ENCODE peak calls at places on chromosomes 11 and 22, in seven cellular contexts. N is amygdala, K is AG10803, U is GM13977, H is Peyer's patch, B is lower leg skin, M is cardiac fibroblast. E is an unnamed sample.

GRCh38 chr11:13053255-13053917 is 44.3 kb downstream of the RASSF10 start:
- DNase-seq in M (no peak), U (no peak), H (no peak), B (no peak), N (no peak), K (peak), E (no peak)

GRCh38 chr11:128506999-128507591 is 80.3 kb downstream of the ETS1 start:
- DNase-seq in H (no peak), B (peak), M (peak), U (no peak), N (no peak), K (peak), E (peak)

GRCh38 chr11:81005595-81005994 is 1564.8 kb upstream of the TENM4 start:
- DNase-seq in K (peak), B (no peak), U (peak), M (peak), H (no peak), N (no peak), E (peak)

GRCh38 chr11:72834905-72835304 is 20.7 kb downstream of the ATG16L2 start:
- DNase-seq in K (no peak), N (no peak), H (no peak), U (no peak), M (peak), B (no peak), E (no peak)

GRCh38 chr11:512895-513595 is 6.0 kb upstream of the RNH1 start:
- DNase-seq in M (no peak), B (no peak), N (no peak), K (no peak), H (no peak), U (no peak), E (no peak)

GRCh38 chr11:66172146-66172545 is 96.3 kb upstream of the RAB1B start:
- DNase-seq in B (no peak), N (no peak), K (peak), H (no peak), U (no peak), M (peak), E (no peak)

GRCh38 chr11:72202571-72202970 is 10.6 kb downstream of the FOLR1 start:
- DNase-seq in N (no peak), U (no peak), M (no peak), B (no peak), H (no peak), K (no peak), E (no peak)

GRCh38 chr11:102802341-102802740 is 4.4 kb upstream of the MMP1 start:
- DNase-seq in K (peak), N (no peak), U (no peak), H (no peak), B (peak), M (peak), E (peak)

GRCh38 chr22:39241632-39242388 is 3.0 kb downstream of the PDGFB start:
- DNase-seq in B (no peak), H (peak), N (no peak), M (no peak), U (no peak), K (no peak), E (no peak)

E was measured in AG04449.